ENCODE peak calls at places on chromosomes 16 and 17, in six cellular contexts. U is Peyer's patch, R is T-helper 9 cell, O is NAMALWA, H is HS-5, Q is neuronal stem cell. S is an unnamed sample.

GRCh38 chr17:20059728-20060188 is 50.6 kb downstream of the SPECC1 start:
- DNase-seq in U (no peak), R (no peak), O (no peak), H (no peak), Q (no peak), S (no peak)

GRCh38 chr17:76248013-76248782 is 7.9 kb upstream of the RNF157 start:
- DNase-seq in U (no peak), R (no peak), O (no peak), H (no peak), Q (no peak), S (no peak)

GRCh38 chr16:24580665-24581064 is 41.3 kb downstream of the RBBP6 start:
- DNase-seq in U (no peak), R (no peak), O (peak; percentile 31), H (no peak), Q (no peak), S (no peak)

GRCh38 chr16:84862804-84863484 is 43.2 kb downstream of the CRISPLD2 start:
- DNase-seq in U (no peak), R (no peak), O (no peak), H (no peak), Q (no peak), S (no peak)

GRCh38 chr16:66746682-66747081 is 4.7 kb downstream of the DYNC1LI2 start:
- DNase-seq in U (no peak), R (no peak), O (no peak), H (no peak), Q (no peak), S (no peak)

GRCh38 chr17:57755479-57756070 is 10.5 kb upstream of the CCDC182 start:
- DNase-seq in U (no peak), R (no peak), O (no peak), H (no peak), Q (no peak), S (no peak)

GRCh38 chr17:75689441-75689873 is 22.3 kb downstream of the SAP30BP start:
- DNase-seq in U (peak; percentile 74), R (no peak), O (peak; percentile 85), H (no peak), Q (no peak), S (no peak)

GRCh38 chr17:38870259-38871165 is 654 bp downstream of the LASP1 start:
- DNase-seq in U (peak; percentile 87), R (peak; percentile 58), O (peak; percentile 68), H (no peak), Q (no peak), S (peak; percentile 83)

GRCh38 chr16:84065536-84066132 is 23.0 kb upstream of the SLC38A8 start:
- DNase-seq in U (peak; percentile 24), R (no peak), O (peak; percentile 72), H (no peak), Q (no peak), S (peak; percentile 68)

GRCh38 chr17:51638909-51639308 is 378.6 kb downstream of the UTP18 start:
- DNase-seq in U (no peak), R (no peak), O (no peak), H (no peak), Q (no peak), S (no peak)

S was measured in small intestine.